ENCODE peak calls at places on chromosome 1, in five cellular contexts. W is NCI-H226; I is activated naive CD4-positive, alpha-beta T cell; K is epithelial cell of prostate; G is activated CD4-positive, alpha-beta T cell treated with anti-CD3 and anti-CD28 coated beads for 1 hour. D is an unnamed sample.

GRCh38 chr1:61423643-61424042 is 301.3 kb downstream of the TM2D1 start:
- DNase-seq in W (no peak), I (no peak), K (no peak), G (no peak), D (no peak)

GRCh38 chr1:23562138-23562819 is 3.0 kb upstream of the ID3 start:
- DNase-seq in W (peak), I (no peak), K (peak), G (no peak), D (peak)

GRCh38 chr1:35454616-35455015 is 102.6 kb downstream of the KIAA0319L start:
- DNase-seq in W (no peak), I (no peak), K (peak), G (no peak), D (no peak)

GRCh38 chr1:51519857-51520699 is 1.0 kb upstream of the EPS15 start:
- DNase-seq in W (peak), I (no peak), K (no peak), G (no peak), D (no peak)

GRCh38 chr1:246338546-246338945 is 168.5 kb downstream of the SMYD3 start:
- DNase-seq in W (no peak), I (no peak), K (no peak), G (no peak), D (no peak)

GRCh38 chr1:72284398-72285073 is 2.2 kb upstream of the NEGR1 start:
- DNase-seq in W (peak), I (no peak), K (peak), G (no peak), D (no peak)

GRCh38 chr1:173122344-173122880 is 71.7 kb upstream of the TNFSF18 start:
- DNase-seq in W (no peak), I (no peak), K (no peak), G (no peak), D (no peak)

GRCh38 chr1:28869952-28870351 is 44.4 kb upstream of the EPB41 start:
- DNase-seq in W (no peak), I (no peak), K (no peak), G (no peak), D (no peak)

D was measured in stomach.